ENCODE peak calls at places on chromosomes 6 and 20, in four cellular contexts. One of them, this sample, is unnamed.

GRCh38 chr20:1863296-1863695 is 31.9 kb upstream of the SIRPA start:
- DNase-seq in neural progenitor cell: no peak
- DNase-seq in GM12865: no peak
- DNase-seq in A549: no peak
- DNase-seq in this sample: no peak

GRCh38 chr6:122887941-122888340 is 98.9 kb downstream of the SMPDL3A start:
- DNase-seq in neural progenitor cell: no peak
- DNase-seq in A549: no peak
- DNase-seq in GM12865: no peak
- DNase-seq in this sample: no peak

GRCh38 chr6:25295651-25296050 is 16.5 kb downstream of the CARMIL1 start:
- DNase-seq in A549: no peak
- DNase-seq in neural progenitor cell: no peak
- DNase-seq in GM12865: no peak
- DNase-seq in this sample: no peak

GRCh38 chr6:8029243-8029870 is 34.8 kb downstream of the BLOC1S5 start:
- DNase-seq in GM12865: no peak
- DNase-seq in neural progenitor cell: peak; percentile 27
- DNase-seq in A549: no peak
- DNase-seq in this sample: no peak

GRCh38 chr6:21679761-21680265 is 86.3 kb downstream of the SOX4 start:
- DNase-seq in GM12865: no peak
- DNase-seq in A549: peak; percentile 16
- DNase-seq in neural progenitor cell: no peak
- DNase-seq in this sample: no peak

GRCh38 chr6:126307859-126308258 is 32.1 kb upstream of the CENPW start:
- DNase-seq in neural progenitor cell: no peak
- DNase-seq in GM12865: no peak
- DNase-seq in A549: no peak
- DNase-seq in this sample: no peak

GRCh38 chr6:43950731-43951062 is 176.6 kb downstream of the MRPL14 start:
- DNase-seq in neural progenitor cell: no peak
- DNase-seq in A549: no peak
- DNase-seq in GM12865: no peak
- DNase-seq in this sample: no peak

GRCh38 chr20:54178256-54178655 is 4.5 kb upstream of the CYP24A1 start:
- DNase-seq in GM12865: no peak
- DNase-seq in A549: no peak
- DNase-seq in neural progenitor cell: no peak
- DNase-seq in this sample: no peak

GRCh38 chr6:139593081-139593480 is 218.6 kb upstream of the CITED2 start:
- DNase-seq in GM12865: no peak
- DNase-seq in A549: no peak
- DNase-seq in neural progenitor cell: no peak
- DNase-seq in this sample: no peak

GRCh38 chr6:15461127-15461944 is 201.5 kb downstream of the DTNBP1 start:
- DNase-seq in neural progenitor cell: no peak
- DNase-seq in GM12865: no peak
- DNase-seq in A549: no peak
- DNase-seq in this sample: no peak

GRCh38 chr6:978937-979685 is 286.2 kb upstream of the EXOC2 start:
- DNase-seq in A549: no peak
- DNase-seq in neural progenitor cell: no peak
- DNase-seq in GM12865: no peak
- DNase-seq in this sample: no peak

GRCh38 chr6:30264731-30265130 is 51.5 kb upstream of the TRIM26 start:
- DNase-seq in neural progenitor cell: no peak
- DNase-seq in A549: no peak
- DNase-seq in GM12865: no peak
- DNase-seq in this sample: no peak

GRCh38 chr6:105431226-105431625 is 28.3 kb upstream of the PREP start:
- DNase-seq in neural progenitor cell: peak; percentile 56
- DNase-seq in A549: peak; percentile 24
- DNase-seq in GM12865: peak; percentile 69
- DNase-seq in this sample: peak; percentile 49

GRCh38 chr6:3351105-3351676 is 92.4 kb downstream of the PSMG4 start:
- DNase-seq in GM12865: no peak
- DNase-seq in A549: no peak
- DNase-seq in neural progenitor cell: peak; percentile 94
- DNase-seq in this sample: no peak

GRCh38 chr6:127069659-127070279 is 48.7 kb upstream of the RSPO3 start:
- DNase-seq in GM12865: peak; percentile 13
- DNase-seq in neural progenitor cell: peak; percentile 55
- DNase-seq in A549: peak; percentile 10
- DNase-seq in this sample: no peak

GRCh38 chr20:8213831-8214587 is 81.9 kb downstream of the PLCB1 start:
- DNase-seq in GM12865: peak; percentile 67
- DNase-seq in neural progenitor cell: peak; percentile 10
- DNase-seq in A549: no peak
- DNase-seq in this sample: peak; percentile 32

GRCh38 chr6:16540804-16541752 is 220.2 kb downstream of the ATXN1 start:
- DNase-seq in A549: no peak
- DNase-seq in GM12865: peak; percentile 50
- DNase-seq in neural progenitor cell: peak; percentile 8
- DNase-seq in this sample: peak; percentile 36

GRCh38 chr6:155050311-155050710 is 55.2 kb downstream of the TIAM2 start:
- DNase-seq in GM12865: peak; percentile 74
- DNase-seq in A549: no peak
- DNase-seq in neural progenitor cell: no peak
- DNase-seq in this sample: peak; percentile 54

GRCh38 chr6:65937982-65938381 is 231.0 kb upstream of the EYS start:
- DNase-seq in GM12865: no peak
- DNase-seq in A549: no peak
- DNase-seq in neural progenitor cell: no peak
- DNase-seq in this sample: no peak

GRCh38 chr20:39398656-39399055 is 436.5 kb downstream of the DHX35 start:
- DNase-seq in neural progenitor cell: peak; percentile 24
- DNase-seq in A549: no peak
- DNase-seq in GM12865: peak; percentile 7
- DNase-seq in this sample: no peak

GRCh38 chr6:169188051-169188863 is 65.4 kb downstream of the THBS2 start:
- DNase-seq in neural progenitor cell: no peak
- DNase-seq in GM12865: peak; percentile 26
- DNase-seq in A549: no peak
- DNase-seq in this sample: no peak

GRCh38 chr6:43990627-43991619 is 136.3 kb downstream of the MRPL14 start:
- DNase-seq in GM12865: no peak
- DNase-seq in A549: no peak
- DNase-seq in neural progenitor cell: no peak
- DNase-seq in this sample: no peak

GRCh38 chr6:161641175-161641574 is 367.3 kb upstream of the AGPAT4 start:
- DNase-seq in A549: no peak
- DNase-seq in neural progenitor cell: no peak
- DNase-seq in GM12865: no peak
- DNase-seq in this sample: no peak

GRCh38 chr6:75437451-75438185 is 56.0 kb downstream of the FILIP1 start:
- DNase-seq in A549: no peak
- DNase-seq in neural progenitor cell: no peak
- DNase-seq in GM12865: no peak
- DNase-seq in this sample: no peak

GRCh38 chr6:126188271-126188909 is 151.5 kb upstream of the CENPW start:
- DNase-seq in GM12865: no peak
- DNase-seq in A549: no peak
- DNase-seq in neural progenitor cell: no peak
- DNase-seq in this sample: no peak

GRCh38 chr6:43842231-43842794 is 72.3 kb downstream of the VEGFA start:
- DNase-seq in A549: no peak
- DNase-seq in GM12865: no peak
- DNase-seq in neural progenitor cell: no peak
- DNase-seq in this sample: no peak

GRCh38 chr6:167699141-167700036 is 127.3 kb upstream of the AFDN start:
- DNase-seq in neural progenitor cell: no peak
- DNase-seq in GM12865: peak; percentile 34
- DNase-seq in A549: no peak
- DNase-seq in this sample: peak; percentile 61

GRCh38 chr20:46681032-46681854 is 8.0 kb downstream of the TP53RK start:
- DNase-seq in GM12865: peak; percentile 74
- DNase-seq in A549: peak; percentile 58
- DNase-seq in neural progenitor cell: peak; percentile 76
- DNase-seq in this sample: peak; percentile 71

GRCh38 chr20:47044938-47045337 is 150.3 kb downstream of the EYA2 start:
- DNase-seq in neural progenitor cell: no peak
- DNase-seq in A549: no peak
- DNase-seq in GM12865: no peak
- DNase-seq in this sample: no peak

GRCh38 chr20:63974402-63975200 is 4.8 kb downstream of the SAMD10 start:
- DNase-seq in neural progenitor cell: no peak
- DNase-seq in GM12865: peak; percentile 2
- DNase-seq in A549: no peak
- DNase-seq in this sample: no peak

GRCh38 chr6:118240878-118241528 is 307.1 kb upstream of the PLN start:
- DNase-seq in GM12865: no peak
- DNase-seq in A549: no peak
- DNase-seq in neural progenitor cell: no peak
- DNase-seq in this sample: peak; percentile 29

GRCh38 chr20:36606171-36607116 is 865 bp downstream of the RAB5IF start:
- DNase-seq in A549: no peak
- DNase-seq in GM12865: peak; percentile 28
- DNase-seq in neural progenitor cell: peak; percentile 46
- DNase-seq in this sample: no peak

DNA sequence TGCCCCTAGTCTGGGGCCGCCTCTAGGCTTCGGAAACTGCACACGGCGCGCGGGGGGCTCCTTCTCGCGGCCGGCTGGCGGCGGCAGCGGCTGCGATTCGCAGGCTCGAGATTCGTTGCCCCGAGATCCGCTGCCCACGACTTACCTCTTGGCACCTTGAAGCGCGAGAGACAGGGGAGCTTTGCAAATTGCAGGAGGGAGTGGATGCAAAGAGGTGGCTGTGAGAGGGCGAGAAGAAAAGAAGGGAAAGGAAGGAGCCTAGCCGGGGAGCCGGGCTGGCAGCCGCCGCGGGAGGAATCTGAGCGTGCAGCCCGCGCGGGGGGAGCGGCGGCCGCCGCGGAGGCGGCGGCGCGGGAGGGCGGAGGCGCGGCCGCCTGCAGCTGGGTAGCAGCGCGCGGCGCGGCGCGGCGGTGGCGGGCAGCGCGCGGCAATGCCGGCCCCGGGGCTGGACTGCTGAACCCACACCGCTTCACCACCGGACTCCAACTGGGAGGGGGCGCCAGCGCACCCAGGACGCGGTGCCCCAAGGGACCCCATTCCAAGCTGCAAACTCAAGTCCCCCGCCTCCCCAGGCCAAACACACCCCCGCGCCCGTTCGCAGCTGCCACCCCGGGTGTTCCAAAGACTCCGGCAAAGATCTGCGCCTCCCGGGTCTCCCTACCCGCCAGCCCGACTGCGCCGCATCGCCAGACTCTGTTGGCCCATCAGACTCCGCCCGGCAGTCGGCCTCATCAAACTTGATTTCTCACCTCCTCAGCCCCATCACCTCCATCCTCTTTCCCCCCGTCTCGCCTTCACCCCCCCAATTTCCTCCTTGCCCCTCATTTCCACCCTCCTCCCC is 44.2 kb upstream of the SUPT3H start:
- DNase-seq in GM12865: no peak
- DNase-seq in neural progenitor cell: peak; percentile 80
- DNase-seq in A549: peak; percentile 11
- DNase-seq in this sample: peak; percentile 62
- TF ChIP-seq CTCF in GM12865: no peak
- TF ChIP-seq CTCF in neural progenitor cell: peak; percentile 11
- TF ChIP-seq CTCF in A549: peak; percentile 29
- TF ChIP-seq CTCF in this sample: no peak

GRCh38 chr6:24069546-24069945 is 56.5 kb upstream of the NRSN1 start:
- DNase-seq in A549: no peak
- DNase-seq in neural progenitor cell: no peak
- DNase-seq in GM12865: no peak
- DNase-seq in this sample: no peak

GRCh38 chr6:24064832-24065231 is 61.2 kb upstream of the NRSN1 start:
- DNase-seq in GM12865: no peak
- DNase-seq in neural progenitor cell: no peak
- DNase-seq in A549: no peak
- DNase-seq in this sample: no peak

GRCh38 chr6:24060982-24061754 is 64.8 kb upstream of the NRSN1 start:
- DNase-seq in A549: no peak
- DNase-seq in neural progenitor cell: no peak
- DNase-seq in GM12865: peak; percentile 87
- DNase-seq in this sample: peak; percentile 51

DNA sequence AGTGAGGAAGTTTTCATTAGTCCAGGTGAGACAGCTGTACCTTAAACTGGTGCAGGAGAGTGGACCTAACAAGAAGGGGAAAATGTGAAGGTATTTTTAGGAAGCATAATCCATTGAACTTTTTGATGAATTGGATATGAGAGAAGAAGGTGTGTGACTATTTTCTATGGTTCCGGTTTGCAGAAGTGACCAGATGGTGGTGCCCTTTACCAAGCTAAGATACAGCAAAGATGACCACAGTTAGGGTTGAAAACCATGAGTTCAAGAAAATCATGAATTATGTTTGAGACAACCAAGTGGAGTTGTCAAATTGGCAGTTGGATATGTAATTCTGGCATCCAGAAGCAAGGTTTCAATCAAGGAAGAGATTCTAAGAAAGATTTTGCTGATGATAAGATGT is 61.9 kb upstream of the NRSN1 start:
- DNase-seq in neural progenitor cell: peak; percentile 50
- DNase-seq in GM12865: peak; percentile 48
- DNase-seq in A549: no peak
- DNase-seq in this sample: no peak
- TF ChIP-seq CTCF in neural progenitor cell: peak; percentile 84
- TF ChIP-seq CTCF in GM12865: peak; percentile 38
- TF ChIP-seq CTCF in A549: peak; percentile 43
- TF ChIP-seq CTCF in this sample: peak; percentile 8

DNA sequence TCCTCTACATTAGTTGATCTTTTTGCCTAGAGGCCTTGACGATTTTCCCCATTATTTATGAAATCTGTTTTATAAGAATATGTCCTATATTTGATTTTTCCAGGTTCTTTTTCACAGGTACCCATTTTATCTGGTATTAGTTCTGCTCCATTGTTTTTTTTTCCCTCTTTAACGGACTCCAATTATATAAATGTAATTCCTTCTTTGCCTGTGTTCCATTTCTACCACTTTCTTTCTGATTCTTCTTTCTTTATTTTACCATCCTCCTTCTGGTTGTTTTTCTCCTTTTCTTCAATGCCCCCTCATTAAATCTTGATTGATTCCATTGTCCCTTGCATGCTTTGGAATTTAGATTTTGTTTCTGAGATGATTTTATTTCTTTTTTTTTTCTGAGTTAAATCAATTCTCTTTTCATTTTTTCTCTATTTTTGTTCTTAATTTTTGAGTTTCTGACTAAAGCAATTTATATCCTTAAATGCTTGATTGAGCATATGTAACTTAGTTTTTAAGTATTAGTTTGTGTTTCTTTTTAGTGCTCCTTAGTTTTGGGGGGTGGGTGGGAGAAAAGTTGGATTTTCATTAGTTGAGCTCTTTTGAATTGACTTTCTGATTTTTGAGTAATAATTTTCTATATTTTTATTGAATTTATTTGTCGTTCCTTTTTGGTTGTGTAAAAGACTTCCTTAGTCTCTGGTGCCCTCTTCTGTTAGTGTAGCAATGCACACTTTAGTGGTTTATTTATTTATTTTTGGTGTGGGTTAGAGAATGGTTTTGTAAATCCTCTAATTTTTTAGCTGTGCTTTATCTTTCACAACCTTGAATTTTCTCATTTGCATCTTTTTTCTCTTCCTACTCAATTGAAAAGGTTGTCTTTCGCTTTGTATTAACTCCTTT is 140.8 kb downstream of the FARS2 start:
- DNase-seq in GM12865: peak; percentile 40
- DNase-seq in neural progenitor cell: peak; percentile 23
- DNase-seq in A549: no peak
- DNase-seq in this sample: no peak
- TF ChIP-seq CTCF in GM12865: peak; percentile 47
- TF ChIP-seq CTCF in neural progenitor cell: peak; percentile 61
- TF ChIP-seq CTCF in A549: peak; percentile 9
- TF ChIP-seq CTCF in this sample: no peak

GRCh38 chr6:152952866-152953509 is 29.9 kb downstream of the FBXO5 start:
- DNase-seq in neural progenitor cell: peak; percentile 37
- DNase-seq in A549: peak; percentile 15
- DNase-seq in GM12865: peak; percentile 30
- DNase-seq in this sample: peak; percentile 26
- TF ChIP-seq CTCF in neural progenitor cell: peak; percentile 75
- TF ChIP-seq CTCF in A549: peak; percentile 57
- TF ChIP-seq CTCF in GM12865: peak; percentile 34
- TF ChIP-seq CTCF in this sample: peak; percentile 36

This sample was measured in GM20000.